ENCODE peak calls at places on chromosomes 3 and 15, in four cellular contexts. T is A549; X is activated CD4-positive, alpha-beta T cell treated with anti-CD3 and anti-CD28 coated beads, Interleukin-2, amount 50 U/mL, for 1 hour; N is CD14-positive monocyte. R is an unnamed sample.

GRCh38 chr15:65054333-65055200 is 9.4 kb downstream of the SLC51B start:
- DNase-seq in T (peak), X (peak), N (peak), R (no peak)

GRCh38 chr3:122000936-122001605 is 21.0 kb downstream of the ILDR1 start:
- DNase-seq in T (no peak), X (no peak), N (no peak), R (no peak)

GRCh38 chr3:30720586-30721313 is 114.3 kb downstream of the TGFBR2 start:
- DNase-seq in T (peak), X (no peak), N (no peak), R (no peak)

GRCh38 chr15:41983221-41983620 is 10.9 kb upstream of the EHD4 start:
- DNase-seq in T (no peak), X (no peak), N (no peak), R (no peak)

GRCh38 chr3:182909318-182910040 is 70.9 kb downstream of the DCUN1D1 start:
- DNase-seq in T (peak), X (no peak), N (no peak), R (no peak)

GRCh38 chr3:124149774-124150173 is 157.8 kb upstream of the ROPN1 start:
- DNase-seq in T (no peak), X (no peak), N (no peak), R (no peak)

GRCh38 chr15:67413770-67414429 is 107.0 kb upstream of the C15orf61 start:
- DNase-seq in T (peak), X (no peak), N (no peak), R (no peak)

GRCh38 chr15:56886450-56886856 is 32.0 kb upstream of the TCF12 start:
- DNase-seq in T (no peak), X (no peak), N (no peak), R (no peak)

GRCh38 chr3:102181202-102181920 is 253.5 kb upstream of the ZPLD1 start:
- DNase-seq in T (no peak), X (no peak), N (no peak), R (no peak)

GRCh38 chr3:189394599-189395121 is 222.9 kb downstream of the TPRG1 start:
- DNase-seq in T (no peak), X (no peak), N (no peak), R (no peak)

GRCh38 chr3:166123088-166123487 is 285.9 kb upstream of the BCHE start:
- DNase-seq in T (no peak), X (no peak), N (no peak), R (no peak)

GRCh38 chr3:40242638-40243037 is 66.9 kb upstream of the EIF1B start:
- DNase-seq in T (no peak), X (no peak), N (no peak), R (no peak)

GRCh38 chr15:29682781-29683180 is 139.5 kb downstream of the TJP1 start:
- DNase-seq in T (no peak), X (no peak), N (no peak), R (no peak)

GRCh38 chr3:58526124-58526957 is 10.6 kb downstream of the ACOX2 start:
- DNase-seq in T (peak), X (no peak), N (peak), R (peak)

GRCh38 chr15:42349178-42349577 is 10.1 kb upstream of the CAPN3 start:
- DNase-seq in T (no peak), X (no peak), N (no peak), R (no peak)

GRCh38 chr15:59438891-59439290 is 905 bp downstream of the FAM81A start:
- DNase-seq in T (no peak), X (no peak), N (no peak), R (no peak)

GRCh38 chr3:71547254-71548198 is 36.0 kb downstream of the FOXP1 start:
- DNase-seq in T (no peak), X (no peak), N (peak), R (no peak)

GRCh38 chr3:183487046-183487445 is 58.6 kb upstream of the MCF2L2 start:
- DNase-seq in T (no peak), X (no peak), N (no peak), R (no peak)

GRCh38 chr3:195160257-195160898 is 110.6 kb downstream of the XXYLT1 start:
- DNase-seq in T (no peak), X (no peak), N (no peak), R (no peak)

GRCh38 chr15:52261498-52262242 is 33.9 kb downstream of the MYO5C start:
- DNase-seq in T (peak), X (peak), N (no peak), R (peak)

GRCh38 chr3:127407026-127407939 is 119.4 kb upstream of the PRR20G start:
- DNase-seq in T (no peak), X (no peak), N (no peak), R (no peak)

GRCh38 chr15:36053746-36054145 is 507.8 kb upstream of the DPH6 start:
- DNase-seq in T (no peak), X (no peak), N (no peak), R (no peak)

GRCh38 chr3:116453676-116454346 is 8.5 kb upstream of the LSAMP start:
- DNase-seq in T (no peak), X (no peak), N (no peak), R (no peak)

GRCh38 chr15:60614862-60615771 is 136.2 kb upstream of the ICE2 start:
- DNase-seq in T (no peak), X (no peak), N (no peak), R (no peak)

GRCh38 chr3:11481561-11481960 is 162.2 kb downstream of the VGLL4 start:
- DNase-seq in T (no peak), X (no peak), N (no peak), R (no peak)

GRCh38 chr3:40083066-40083465 is 226.4 kb upstream of the EIF1B start:
- DNase-seq in T (no peak), X (no peak), N (no peak), R (no peak)

GRCh38 chr15:67065531-67066005 is at the start of gene SMAD3:
- DNase-seq in T (peak), X (peak), N (peak), R (no peak)

GRCh38 chr3:134748698-134749097 is 46.4 kb upstream of the EPHB1 start:
- DNase-seq in T (no peak), X (no peak), N (no peak), R (no peak)

GRCh38 chr3:9727041-9727595 is 4.4 kb upstream of the BRPF1 start:
- DNase-seq in T (peak), X (peak), N (no peak), R (peak)

R was measured in iPS DF 6.9.